ENCODE peak calls at places on chromosomes 2 and 18, in six cellular contexts. Z is natural killer cell; Q is stomach; K is stimulated activated CD4-positive, alpha-beta T cell treated with anti-CD3 and anti-CD28 coated beads, Interleukin-2, amount 100 ng/mL, for 48 hours; A is activated T-helper 1 cell treated with anti-CD3 and anti-CD28 coated beads, Interleukin-2, amount 50 U/mL, for 16 hours; S is NCI-H1105. P is an unnamed sample.

GRCh38 chr18:8367217-8367988 is 241.8 kb upstream of the RAB12 start:
- DNase-seq in Z (no peak), Q (peak), K (peak), A (no peak), S (no peak), P (peak)

GRCh38 chr2:8684885-8685696 is 3.2 kb downstream of the ID2 start:
- DNase-seq in Z (no peak), Q (peak), K (peak), A (no peak), S (peak), P (peak)

GRCh38 chr2:12223732-12224131 is 477.3 kb downstream of the LPIN1 start:
- DNase-seq in Z (no peak), Q (no peak), K (no peak), A (no peak), S (no peak), P (no peak)

GRCh38 chr2:241139531-241140444 is 9.5 kb downstream of the PASK start:
- DNase-seq in Z (no peak), Q (no peak), K (no peak), A (no peak), S (no peak), P (no peak)

GRCh38 chr18:50656841-50657470 is 97.1 kb downstream of the MAPK4 start:
- DNase-seq in Z (no peak), Q (no peak), K (no peak), A (no peak), S (no peak), P (no peak)

GRCh38 chr2:232937278-232937906 is 67.3 kb downstream of the SNORC start:
- DNase-seq in Z (no peak), Q (no peak), K (no peak), A (no peak), S (no peak), P (no peak)

GRCh38 chr2:100757621-100758394 is 62.1 kb upstream of the NPAS2 start:
- DNase-seq in Z (no peak), Q (no peak), K (no peak), A (no peak), S (no peak), P (no peak)

GRCh38 chr2:48829036-48829435 is 73.5 kb upstream of the LHCGR start:
- DNase-seq in Z (no peak), Q (no peak), K (no peak), A (no peak), S (no peak), P (no peak)

GRCh38 chr2:239026711-239027430 is 179.0 kb downstream of the TWIST2 start:
- DNase-seq in Z (no peak), Q (no peak), K (no peak), A (no peak), S (no peak), P (no peak)

GRCh38 chr18:57743008-57743407 is 60.1 kb downstream of the ATP8B1 start:
- DNase-seq in Z (no peak), Q (no peak), K (no peak), A (no peak), S (no peak), P (no peak)

GRCh38 chr2:174561283-174562275 is 36.0 kb downstream of the WIPF1 start:
- DNase-seq in Z (no peak), Q (peak), K (no peak), A (no peak), S (peak), P (no peak)

GRCh38 chr18:23859466-23860352 is 154.8 kb upstream of the TTC39C start:
- DNase-seq in Z (no peak), Q (no peak), K (no peak), A (no peak), S (no peak), P (no peak)

GRCh38 chr2:43070676-43071491 is 155.5 kb downstream of the ZFP36L2 start:
- DNase-seq in Z (no peak), Q (no peak), K (no peak), A (no peak), S (no peak), P (no peak)

GRCh38 chr2:235594041-235594440 is 100.2 kb downstream of the AGAP1 start:
- DNase-seq in Z (no peak), Q (no peak), K (no peak), A (no peak), S (peak), P (peak)

GRCh38 chr2:158817596-158817995 is 22.5 kb downstream of the DAPL1 start:
- DNase-seq in Z (no peak), Q (no peak), K (no peak), A (no peak), S (no peak), P (no peak)

GRCh38 chr18:70276416-70277145 is 12.3 kb upstream of the SOCS6 start:
- DNase-seq in Z (no peak), Q (no peak), K (no peak), A (no peak), S (no peak), P (no peak)

GRCh38 chr2:36963734-36964133 is 2.6 kb downstream of the STRN start:
- DNase-seq in Z (no peak), Q (no peak), K (no peak), A (no peak), S (no peak), P (no peak)

GRCh38 chr2:172113617-172114016 is 10.9 kb upstream of the DLX2 start:
- DNase-seq in Z (no peak), Q (no peak), K (no peak), A (no peak), S (no peak), P (peak)

GRCh38 chr2:120699292-120699691 is 36.4 kb upstream of the GLI2 start:
- DNase-seq in Z (no peak), Q (no peak), K (no peak), A (no peak), S (no peak), P (no peak)

GRCh38 chr2:63060079-63060482 is 9.5 kb downstream of the OTX1 start:
- DNase-seq in Z (no peak), Q (no peak), K (no peak), A (no peak), S (no peak), P (no peak)